ENCODE peak calls at places on chromosomes 1 and 21, in nine cellular contexts. T, I, P, L, W, F, O, U and M are unnamed samples.

GRCh38 chr1:215076312-215076711 is 6.2 kb upstream of the KCNK2 start:
- DNase-seq in I (no peak), L (peak; percentile 75), P (no peak), F (no peak), O (no peak), U (no peak), W (peak; percentile 4), T (no peak), M (no peak)

GRCh38 chr1:234103198-234103597 is 198.7 kb downstream of the SLC35F3 start:
- DNase-seq in F (no peak), O (no peak), P (no peak), U (no peak), W (no peak), L (no peak), T (no peak), I (no peak), M (no peak)

GRCh38 chr1:1788646-1789431 is 10.6 kb upstream of the NADK start:
- DNase-seq in P (no peak), L (peak; percentile 72), O (peak; percentile 48), T (peak; percentile 62), W (peak; percentile 53), I (peak; percentile 64), F (no peak), U (no peak), M (no peak)

GRCh38 chr1:203435628-203436027 is 40.0 kb upstream of the PRELP start:
- DNase-seq in I (no peak), F (no peak), L (no peak), T (no peak), U (no peak), P (no peak), W (no peak), O (no peak), M (no peak)

GRCh38 chr21:15255359-15256157 is 190.8 kb upstream of the NRIP1 start:
- DNase-seq in L (no peak), F (no peak), T (no peak), U (no peak), I (no peak), W (no peak), P (no peak), O (no peak), M (no peak)

GRCh38 chr1:94323311-94324167 is 86.2 kb upstream of the ARHGAP29 start:
- DNase-seq in U (no peak), F (no peak), O (no peak), L (no peak), W (no peak), I (no peak), T (no peak), P (no peak), M (no peak)

GRCh38 chr1:100785399-100786082 is 66.0 kb downstream of the VCAM1 start:
- DNase-seq in I (no peak), U (no peak), L (peak; percentile 40), W (no peak), T (no peak), O (peak; percentile 15), P (no peak), F (no peak), M (no peak)

GRCh38 chr21:45178072-45178608 is 103.8 kb downstream of the ADARB1 start:
- DNase-seq in O (no peak), F (no peak), T (no peak), P (no peak), U (peak; percentile 45), L (no peak), I (no peak), W (no peak), M (no peak)

GRCh38 chr21:37425684-37426083 is 59.1 kb downstream of the DYRK1A start:
- DNase-seq in W (no peak), F (no peak), P (no peak), L (no peak), I (no peak), O (peak; percentile 42), U (no peak), T (no peak), M (no peak)

GRCh38 chr1:27031235-27032118 is 18.8 kb upstream of the TENT5B start:
- DNase-seq in L (peak; percentile 89), F (no peak), U (peak; percentile 93), I (peak; percentile 80), W (peak; percentile 38), P (peak; percentile 93), T (peak; percentile 86), O (no peak), M (peak; percentile 83)

GRCh38 chr1:245156736-245157505 is 2.1 kb downstream of the KIF26B start:
- DNase-seq in T (peak; percentile 51), L (peak; percentile 58), I (peak; percentile 58), P (no peak), W (peak; percentile 61), F (no peak), U (no peak), O (no peak), M (no peak)

GRCh38 chr1:34985063-34985770 is at the start of gene TMEM35B:
- DNase-seq in P (no peak), I (peak; percentile 81), W (peak; percentile 87), T (peak; percentile 67), U (peak; percentile 80), O (peak; percentile 82), L (peak; percentile 77), F (peak; percentile 75), M (peak; percentile 95)

GRCh38 chr1:20265243-20265642 is 25.4 kb upstream of the VWA5B1 start:
- DNase-seq in W (no peak), T (no peak), F (no peak), O (no peak), I (no peak), U (peak; percentile 85), L (no peak), P (no peak), M (no peak)

GRCh38 chr1:198437352-198437751 is 103.1 kb downstream of the ATP6V1G3 start:
- DNase-seq in L (no peak), W (no peak), U (no peak), I (no peak), T (no peak), P (no peak), O (no peak), F (no peak), M (no peak)

GRCh38 chr1:225875044-225875822 is 6.9 kb downstream of the TMEM63A start:
- DNase-seq in I (no peak), T (peak; percentile 85), L (no peak), W (no peak), U (no peak), P (peak; percentile 74), F (no peak), O (no peak), M (peak; percentile 46)

GRCh38 chr1:79293611-79294010 is 287.1 kb upstream of the ADGRL4 start:
- DNase-seq in P (no peak), W (no peak), U (no peak), F (no peak), I (no peak), O (no peak), T (no peak), L (no peak), M (no peak)

GRCh38 chr1:38489844-38490270 is 369.7 kb downstream of the RRAGC start:
- DNase-seq in T (no peak), O (peak; percentile 87), U (no peak), I (peak; percentile 96), W (peak; percentile 78), F (peak; percentile 47), P (no peak), L (peak; percentile 98), M (peak; percentile 82)

GRCh38 chr21:18244721-18245486 is at the start of gene CHODL:
- DNase-seq in I (peak; percentile 59), U (no peak), P (no peak), O (no peak), L (peak; percentile 45), W (peak; percentile 11), T (no peak), F (no peak), M (no peak)

GRCh38 chr1:185894806-185895205 is 160.6 kb downstream of the HMCN1 start:
- DNase-seq in U (no peak), W (no peak), I (no peak), T (no peak), L (no peak), O (no peak), F (no peak), P (no peak), M (no peak)
- TF ChIP-seq POLR2AphosphoS5 in U (no peak), W (no peak), I (no peak), T (no peak), L (no peak), O (no peak), F (no peak), P (no peak), M (no peak)

GRCh38 chr1:212039622-212040021 is 4.1 kb downstream of the DTL start:
- DNase-seq in T (no peak), L (no peak), F (no peak), U (no peak), O (no peak), I (no peak), W (no peak), P (no peak), M (no peak)

GRCh38 chr1:212035123-212035834 is at the start of the genes DTL and INTS7:
- DNase-seq in W (peak; percentile 94), O (peak; percentile 98), L (peak; percentile 99), U (peak; percentile 99), F (peak; percentile 87), I (peak; percentile 98), T (peak; percentile 99), P (peak; percentile 98), M (peak; percentile 99)

GRCh38 chr1:212040629-212041028 is 5.1 kb downstream of the DTL start:
- DNase-seq in W (no peak), O (no peak), T (no peak), U (no peak), P (no peak), I (no peak), F (no peak), L (no peak), M (no peak)

GRCh38 chr1:212035835-212036605 is 472 bp downstream of the DTL start:
- DNase-seq in U (no peak), F (no peak), O (no peak), T (no peak), I (no peak), W (no peak), L (no peak), P (no peak), M (no peak)

DNA sequence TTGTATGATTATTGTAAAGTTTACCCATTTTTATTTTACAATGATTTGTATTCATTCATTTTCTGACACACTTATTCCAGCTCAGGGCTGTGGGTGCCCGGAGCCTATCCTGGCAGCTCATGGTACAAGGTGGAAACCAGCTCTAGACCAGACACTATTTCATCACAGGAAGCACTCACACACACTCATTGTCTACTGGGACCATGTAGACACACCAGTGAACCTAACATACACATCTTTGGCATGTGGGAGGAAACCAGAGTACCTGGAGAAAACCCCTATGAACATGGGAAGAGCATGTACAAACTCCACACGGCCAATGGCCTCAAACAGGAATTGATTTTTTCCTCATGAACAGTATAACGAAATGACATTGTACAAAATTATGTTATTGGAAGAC is 2.4 kb downstream of the DTL start:
- DNase-seq in L (no peak), O (no peak), W (no peak), I (no peak), F (no peak), U (no peak), P (no peak), T (no peak), M (no peak)
- TF ChIP-seq POLR2AphosphoS5 in L (no peak), O (no peak), W (no peak), I (no peak), F (no peak), U (no peak), P (no peak), T (no peak), M (no peak)

GRCh38 chr1:10979483-10979920 is 33.0 kb upstream of the TARDBP start:
- DNase-seq in O (no peak), F (no peak), I (no peak), T (no peak), W (no peak), P (peak; percentile 83), U (peak; percentile 82), L (no peak), M (no peak)
- TF ChIP-seq POLR2AphosphoS5 in O (no peak), F (no peak), I (no peak), T (no peak), W (no peak), P (no peak), U (no peak), L (no peak), M (no peak)

GRCh38 chr1:209674957-209675566 is at the start of gene G0S2:
- DNase-seq in U (peak; percentile 88), I (peak; percentile 71), P (no peak), T (peak; percentile 83), F (no peak), L (peak; percentile 77), W (peak; percentile 78), O (peak; percentile 29), M (peak; percentile 91)
- TF ChIP-seq POLR2AphosphoS5 in U (peak; percentile 23), I (no peak), P (no peak), T (peak; percentile 85), F (no peak), L (no peak), W (peak; percentile 73), O (no peak), M (peak; percentile 84)